ENCODE peak calls at places on chromosome 3, in seven cellular contexts. Q is myocyte, N is AG08395, S is heart left ventricle, L is A549, C is Panc1, W is neural progenitor cell. Z is an unnamed sample.
A peak's percentile ranks its signal among the peaks of the same experiment; 100 is the strongest.

GRCh38 chr3:174957581-174958001 is 98.5 kb downstream of the NAALADL2 start:
- DNase-seq in Q (peak; percentile 11), N (peak; percentile 12), S (no peak), L (no peak), C (no peak), W (no peak), Z (no peak)

GRCh38 chr3:69309810-69310209 is 76.1 kb downstream of the FRMD4B start:
- DNase-seq in Q (peak; percentile 37), N (no peak), S (no peak), L (no peak), C (no peak), W (peak; percentile 46), Z (no peak)

GRCh38 chr3:169283902-169284451 is 379.5 kb downstream of the MECOM start:
- DNase-seq in Q (no peak), N (no peak), S (no peak), L (no peak), C (no peak), W (no peak), Z (no peak)

GRCh38 chr3:156787926-156788663 is 38.1 kb upstream of the LEKR1 start:
- DNase-seq in Q (peak; percentile 82), N (peak; percentile 92), S (no peak), L (peak; percentile 60), C (peak; percentile 53), W (no peak), Z (no peak)

GRCh38 chr3:122415104-122415744 is 638 bp downstream of the WDR5B start:
- DNase-seq in Q (peak; percentile 87), N (peak; percentile 50), S (no peak), L (peak; percentile 63), C (no peak), W (peak; percentile 67), Z (peak; percentile 29)

GRCh38 chr3:35832140-35832571 is 192.8 kb downstream of the ARPP21 start:
- DNase-seq in Q (peak; percentile 58), N (no peak), S (no peak), L (peak; percentile 15), C (no peak), W (no peak), Z (no peak)

GRCh38 chr3:139269984-139270383 is 73.8 kb upstream of the MRPS22 start:
- DNase-seq in Q (no peak), N (no peak), S (no peak), L (no peak), C (no peak), W (no peak), Z (no peak)

GRCh38 chr3:61111764-61112163 is 139.5 kb downstream of the FHIT start:
- DNase-seq in Q (no peak), N (no peak), S (no peak), L (no peak), C (no peak), W (no peak), Z (no peak)

GRCh38 chr3:43296565-43296964 is 10.2 kb downstream of the SNRK start:
- DNase-seq in Q (no peak), N (no peak), S (peak; percentile 41), L (no peak), C (no peak), W (no peak), Z (peak; percentile 33)

GRCh38 chr3:126937533-126938432 is 45.1 kb upstream of the PLXNA1 start:
- DNase-seq in Q (peak; percentile 43), N (no peak), S (peak; percentile 63), L (no peak), C (no peak), W (no peak), Z (no peak)

GRCh38 chr3:127457094-127457475 is 133.4 kb downstream of the TPRA1 start:
- DNase-seq in Q (no peak), N (peak; percentile 65), S (no peak), L (no peak), C (no peak), W (peak; percentile 73), Z (no peak)

GRCh38 chr3:157159037-157159761 is 748 bp downstream of the CCNL1 start:
- DNase-seq in Q (peak; percentile 65), N (peak; percentile 38), S (peak; percentile 66), L (no peak), C (no peak), W (peak; percentile 86), Z (peak; percentile 70)

GRCh38 chr3:46010519-46011113 is 15.0 kb upstream of the FYCO1 start:
- DNase-seq in Q (no peak), N (no peak), S (no peak), L (no peak), C (no peak), W (no peak), Z (no peak)

GRCh38 chr3:159186581-159186980 is 384.7 kb downstream of the MFSD1 start:
- DNase-seq in Q (no peak), N (no peak), S (no peak), L (no peak), C (no peak), W (no peak), Z (no peak)

GRCh38 chr3:161171113-161171512 is 50.0 kb upstream of the NMD3 start:
- DNase-seq in Q (peak; percentile 49), N (peak; percentile 91), S (peak; percentile 75), L (no peak), C (no peak), W (no peak), Z (no peak)

GRCh38 chr3:33777996-33778395 is 20.4 kb upstream of the PDCD6IP start:
- DNase-seq in Q (no peak), N (no peak), S (no peak), L (no peak), C (no peak), W (no peak), Z (no peak)

GRCh38 chr3:27666277-27666676 is 55.8 kb downstream of the EOMES start:
- DNase-seq in Q (peak; percentile 59), N (no peak), S (no peak), L (no peak), C (no peak), W (peak; percentile 35), Z (no peak)

GRCh38 chr3:155079795-155080546 is at the start of gene MME:
- DNase-seq in Q (peak; percentile 82), N (peak; percentile 73), S (peak; percentile 44), L (no peak), C (no peak), W (peak; percentile 81), Z (no peak)

Z was measured in T-helper 1 cell.